ENCODE peak calls at places on chromosomes 16 and 17, in four cellular contexts. K is K562, H is HepG2, Z is H1. N is an unnamed sample.
A peak's percentile ranks its signal among the peaks of the same experiment; 100 is the strongest.

GRCh38 chr17:64508683-64509082 is 1.9 kb downstream of the CEP95 start:
- DNase-seq in H (no peak), K (no peak), Z (no peak), N (no peak)

GRCh38 chr16:74480150-74481029 is 59.1 kb upstream of the CLEC18B start:
- DNase-seq in Z (no peak), H (no peak), K (peak; percentile 51), N (no peak)

GRCh38 chr17:4394208-4395110 is 28.0 kb upstream of the UBE2G1 start:
- DNase-seq in Z (no peak), K (no peak), H (no peak), N (no peak)

GRCh38 chr16:31641279-31641678 is 113.6 kb downstream of the AHSP start:
- DNase-seq in H (no peak), Z (no peak), K (no peak), N (no peak)

GRCh38 chr17:4354862-4355514 is 11.5 kb downstream of the UBE2G1 start:
- DNase-seq in Z (no peak), K (no peak), H (no peak), N (no peak)

GRCh38 chr17:3796110-3796821 is 4.7 kb downstream of the ITGAE start:
- DNase-seq in H (no peak), K (no peak), Z (no peak), N (no peak)

GRCh38 chr17:16923097-16923903 is 48.6 kb downstream of the TNFRSF13B start:
- DNase-seq in Z (no peak), H (no peak), K (no peak), N (no peak)

GRCh38 chr17:55330344-55330933 is 65.7 kb downstream of the HLF start:
- DNase-seq in Z (no peak), K (no peak), H (peak; percentile 81), N (no peak)

GRCh38 chr16:68700120-68700519 is 37.0 kb upstream of the CDH1 start:
- DNase-seq in H (peak; percentile 15), Z (no peak), K (no peak), N (no peak)

GRCh38 chr17:58289869-58290268 is 9.1 kb upstream of the MPO start:
- DNase-seq in H (peak; percentile 20), Z (peak; percentile 3), K (peak; percentile 86), N (no peak)

GRCh38 chr16:28491080-28491969 is 549 bp downstream of the CLN3 start:
- DNase-seq in Z (peak; percentile 76), H (peak; percentile 49), K (peak; percentile 74), N (peak; percentile 64)

GRCh38 chr17:1078831-1079561 is 82.1 kb downstream of the TIMM22 start:
- DNase-seq in K (no peak), H (no peak), Z (peak; percentile 61), N (peak; percentile 75)

GRCh38 chr17:3558603-3559269 is 1.1 kb upstream of the TRPV3 start:
- DNase-seq in H (no peak), K (no peak), Z (no peak), N (no peak)

GRCh38 chr17:57084361-57084801 is 665 bp upstream of the AKAP1 start:
- DNase-seq in Z (no peak), K (no peak), H (no peak), N (no peak)

GRCh38 chr16:57564571-57565270 is 22.3 kb downstream of the ADGRG5 start:
- DNase-seq in H (no peak), Z (no peak), K (no peak), N (no peak)

GRCh38 chr16:67814567-67814966 is 7.9 kb downstream of the TSNAXIP1 start:
- DNase-seq in H (no peak), Z (no peak), K (no peak), N (no peak)

GRCh38 chr17:15456486-15456885 is 10.9 kb downstream of the CDRT4 start:
- DNase-seq in Z (no peak), K (no peak), H (no peak), N (no peak)

GRCh38 chr17:27981978-27982377 is 60.5 kb upstream of the NLK start:
- DNase-seq in H (no peak), Z (no peak), K (no peak), N (no peak)

GRCh38 chr17:68533887-68534700 is 21.9 kb downstream of the PRKAR1A start:
- DNase-seq in Z (no peak), H (no peak), K (no peak), N (peak; percentile 52)

GRCh38 chr17:13525876-13526275 is 75.9 kb downstream of the HS3ST3A1 start:
- DNase-seq in Z (no peak), K (no peak), H (no peak), N (no peak)

GRCh38 chr17:9079461-9080103 is 58.3 kb downstream of the NTN1 start:
- DNase-seq in K (no peak), H (no peak), Z (no peak), N (no peak)

GRCh38 chr17:75152971-75153853 is 1.1 kb downstream of the JPT1 start:
- DNase-seq in Z (no peak), K (peak; percentile 73), H (peak; percentile 34), N (peak; percentile 77)

GRCh38 chr17:61837175-61838051 is 25.9 kb downstream of the BRIP1 start:
- DNase-seq in Z (no peak), K (peak; percentile 77), H (peak; percentile 54), N (peak; percentile 83)

GRCh38 chr17:73232587-73233373 is 28.9 kb downstream of the CPSF4L start:
- DNase-seq in H (no peak), Z (no peak), K (peak; percentile 48), N (peak; percentile 63)

GRCh38 chr16:81544691-81545365 is 100.2 kb downstream of the CMIP start:
- DNase-seq in K (no peak), Z (no peak), H (no peak), N (no peak)

GRCh38 chr16:69349508-69349907 is 2.1 kb downstream of the TMED6 start:
- DNase-seq in K (no peak), Z (no peak), H (no peak), N (no peak)

GRCh38 chr16:65634291-65634690 is 512.4 kb upstream of the CDH11 start:
- DNase-seq in H (no peak), Z (no peak), K (no peak), N (peak; percentile 13)

GRCh38 chr16:78770353-78771091 is 671.1 kb downstream of the WWOX start:
- DNase-seq in K (peak; percentile 78), Z (peak; percentile 95), H (peak; percentile 67), N (peak; percentile 84)

GRCh38 chr17:3665834-3666233 is 2.5 kb downstream of the TAX1BP3 start:
- DNase-seq in H (no peak), K (no peak), Z (no peak), N (no peak)

GRCh38 chr17:33039874-33040273 is 48.2 kb downstream of the SPACA3 start:
- DNase-seq in Z (no peak), H (no peak), K (no peak), N (no peak)

GRCh38 chr17:74512041-74512440 is 19.2 kb downstream of the CD300LB start:
- DNase-seq in K (no peak), Z (no peak), H (no peak), N (no peak)

GRCh38 chr17:2975469-2975958 is 87.9 kb downstream of the OR1D5 start:
- DNase-seq in Z (no peak), K (peak; percentile 8), H (peak; percentile 87), N (no peak)

GRCh38 chr17:77151236-77151635 is 10.5 kb downstream of the SEC14L1 start:
- DNase-seq in Z (no peak), H (no peak), K (no peak), N (no peak)

GRCh38 chr16:57000271-57001025 is 11.1 kb downstream of the NLRC5 start:
- DNase-seq in K (no peak), H (no peak), Z (no peak), N (no peak)

GRCh38 chr17:64180089-64180488 is 50.1 kb upstream of the ERN1 start:
- DNase-seq in K (no peak), Z (no peak), H (no peak), N (no peak)

GRCh38 chr16:441447-441846 is 16.0 kb downstream of the RAB11FIP3 start:
- DNase-seq in K (no peak), Z (no peak), H (no peak), N (no peak)

GRCh38 chr16:27154573-27155521 is 48.5 kb upstream of the KDM8 start:
- DNase-seq in H (peak; percentile 52), Z (peak; percentile 95), K (peak; percentile 68), N (peak; percentile 88)

GRCh38 chr16:54928421-54929089 is 2.1 kb upstream of the IRX5 start:
- DNase-seq in Z (peak; percentile 55), K (peak; percentile 72), H (no peak), N (peak; percentile 15)

GRCh38 chr17:48586355-48586924 is 3.6 kb downstream of the HOXB3 start:
- DNase-seq in H (no peak), K (no peak), Z (no peak), N (no peak)

GRCh38 chr16:21611546-21612384 is 12.4 kb downstream of the METTL9 start:
- DNase-seq in K (peak; percentile 75), Z (no peak), H (no peak), N (no peak)
- TF ChIP-seq CREB1 in K (no peak), Z (no peak), H (no peak), N (no peak)

GRCh38 chr16:86484240-86484639 is 26.1 kb upstream of the FOXF1 start:
- DNase-seq in K (no peak), H (no peak), Z (no peak), N (no peak)

GRCh38 chr16:86479419-86479818 is 30.9 kb upstream of the FOXF1 start:
- DNase-seq in H (no peak), K (no peak), Z (no peak), N (no peak)

GRCh38 chr16:86480444-86480843 is 29.9 kb upstream of the FOXF1 start:
- DNase-seq in Z (no peak), H (no peak), K (no peak), N (no peak)

GRCh38 chr16:86478779-86479178 is 31.5 kb upstream of the FOXF1 start:
- DNase-seq in H (no peak), K (no peak), Z (no peak), N (no peak)

GRCh38 chr16:86481607-86482006 is 28.7 kb upstream of the FOXF1 start:
- DNase-seq in H (no peak), Z (no peak), K (no peak), N (no peak)
- H3K27me3 ChIP-seq in H (peaks cover 38% of the 10 kb centered on the region), Z (peaks cover 6% of the 10 kb centered on the region), K (peaks cover 3% of the 10 kb centered on the region), N (no peaks in the 10 kb centered on the region)

GRCh38 chr17:10357768-10358167 is 15.0 kb downstream of the MYH13 start:
- DNase-seq in H (no peak), Z (peak; percentile 80), K (peak; percentile 18), N (peak; percentile 74)
- TF ChIP-seq CREB1 in H (no peak), Z (no peak), K (no peak), N (no peak)

DNA sequence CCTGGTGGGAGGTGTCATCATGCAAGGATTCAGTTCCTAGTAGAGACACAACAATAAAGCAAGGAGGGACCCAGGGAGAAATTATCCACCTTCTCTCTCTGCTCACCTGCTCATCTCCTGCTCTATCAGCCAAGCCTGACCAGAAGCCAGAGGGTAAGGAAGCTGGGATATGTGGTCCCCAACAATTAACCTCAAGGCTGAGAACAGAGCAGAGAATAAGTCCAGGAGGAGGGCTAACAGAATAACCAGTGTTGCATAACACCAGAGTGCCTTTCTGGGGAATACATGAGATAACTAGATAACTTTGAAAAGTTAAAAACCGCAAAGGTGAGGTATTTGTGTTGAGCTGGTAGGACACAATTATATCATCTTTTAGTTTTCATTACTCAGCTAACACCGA is 180.8 kb downstream of the SALL1 start:
- DNase-seq in H (no peak), Z (no peak), K (no peak), N (no peak)
- H3K27me3 ChIP-seq in H (no peaks in the 10 kb centered on the region), Z (no peaks in the 10 kb centered on the region), K (no peaks in the 10 kb centered on the region), N (no peaks in the 10 kb centered on the region)

GRCh38 chr17:46979023-46979870 is at the start of gene RPRML:
- DNase-seq in H (no peak), Z (peak; percentile 77), K (peak; percentile 39), N (peak; percentile 64)
- TF ChIP-seq CREB1 in H (no peak), Z (no peak), K (no peak), N (no peak)

N was measured in GM23338.